ENCODE peak calls at places on chromosomes 2 and 18, in five cellular contexts. Y is iPS-NIHi11; J is stimulated activated CD8-positive, alpha-beta memory T cell treated with anti-CD3 and anti-CD28 coated beads, Interleukin-15, amount 100 ng/mL, for 24 hours; T is AG20443; K is Caki2. L is an unnamed sample.

GRCh38 chr2:23312996-23313606 is 71.9 kb upstream of the KLHL29 start:
- DNase-seq in Y (peak), J (no peak), T (no peak), K (no peak), L (no peak)

GRCh38 chr2:176088048-176088936 is 4.2 kb upstream of the HOXD13 start:
- DNase-seq in Y (peak), J (no peak), T (peak), K (peak), L (peak)

GRCh38 chr18:13235981-13236380 is 17.4 kb downstream of the LDLRAD4 start:
- DNase-seq in Y (no peak), J (no peak), T (peak), K (no peak), L (no peak)

GRCh38 chr18:506264-506663 is 5.8 kb upstream of the COLEC12 start:
- DNase-seq in Y (no peak), J (no peak), T (no peak), K (no peak), L (no peak)

GRCh38 chr18:79924814-79925655 is 26.4 kb downstream of the SLC66A2 start:
- DNase-seq in Y (no peak), J (no peak), T (no peak), K (no peak), L (no peak)

GRCh38 chr2:224220581-224221255 is 181.2 kb downstream of the FAM124B start:
- DNase-seq in Y (no peak), J (no peak), T (no peak), K (peak), L (no peak)

GRCh38 chr2:25335204-25335603 is 6.5 kb downstream of the DNMT3A start:
- DNase-seq in Y (no peak), J (no peak), T (no peak), K (no peak), L (no peak)

GRCh38 chr2:38653715-38654494 is 12.0 kb upstream of the GALM start:
- DNase-seq in Y (no peak), J (no peak), T (no peak), K (no peak), L (no peak)

GRCh38 chr2:234555616-234556249 is 58.9 kb upstream of the ARL4C start:
- DNase-seq in Y (no peak), J (no peak), T (peak), K (no peak), L (no peak)

GRCh38 chr2:240964854-240965295 is 33.5 kb upstream of the SNED1 start:
- DNase-seq in Y (no peak), J (no peak), T (no peak), K (no peak), L (no peak)

GRCh38 chr2:120847700-120848321 is 112.1 kb downstream of the GLI2 start:
- DNase-seq in Y (no peak), J (no peak), T (no peak), K (no peak), L (no peak)

GRCh38 chr2:227805578-227805977 is 8.1 kb upstream of the CCL20 start:
- DNase-seq in Y (no peak), J (no peak), T (no peak), K (no peak), L (no peak)

GRCh38 chr2:157722580-157723234 is 94.0 kb upstream of the ACVR1C start:
- DNase-seq in Y (no peak), J (no peak), T (no peak), K (peak), L (no peak)

GRCh38 chr2:44850016-44850415 is 91.5 kb upstream of the SIX3 start:
- DNase-seq in Y (no peak), J (no peak), T (no peak), K (no peak), L (no peak)

GRCh38 chr2:219252570-219252899 is 508 bp upstream of the TUBA4B start:
- DNase-seq in Y (no peak), J (no peak), T (no peak), K (no peak), L (no peak)

GRCh38 chr18:54947115-54947514 is 12.1 kb downstream of the CCDC68 start:
- DNase-seq in Y (no peak), J (no peak), T (no peak), K (no peak), L (no peak)

GRCh38 chr2:119494163-119494790 is 30.0 kb downstream of the SCTR start:
- DNase-seq in Y (no peak), J (no peak), T (no peak), K (no peak), L (no peak)

GRCh38 chr18:60563082-60563481 is 190.5 kb upstream of the MC4R start:
- DNase-seq in Y (no peak), J (no peak), T (no peak), K (no peak), L (no peak)

GRCh38 chr2:135245055-135245454 is 193.0 kb downstream of the RAB3GAP1 start:
- DNase-seq in Y (peak), J (no peak), T (no peak), K (peak), L (no peak)

GRCh38 chr2:207258191-207258991 is 92.6 kb upstream of the KLF7 start:
- DNase-seq in Y (no peak), J (no peak), T (peak), K (peak), L (no peak)

GRCh38 chr2:85601771-85602475 is 575 bp downstream of the TMEM150A start:
- DNase-seq in Y (peak), J (no peak), T (peak), K (no peak), L (no peak)

GRCh38 chr2:71544919-71545571 is 91.7 kb downstream of the DYSF start:
- DNase-seq in Y (no peak), J (no peak), T (no peak), K (no peak), L (no peak)

GRCh38 chr2:113105047-113105446 is 22.4 kb upstream of the IL1RN start:
- DNase-seq in Y (no peak), J (no peak), T (peak), K (peak), L (no peak)

GRCh38 chr2:173956454-173956853 is 8.7 kb downstream of the SP3 start:
- DNase-seq in Y (no peak), J (no peak), T (no peak), K (no peak), L (no peak)

GRCh38 chr2:65396348-65397026 is 35.9 kb downstream of the SPRED2 start:
- DNase-seq in Y (no peak), J (no peak), T (peak), K (no peak), L (no peak)

GRCh38 chr2:203909946-203910476 is 26.6 kb upstream of the ICOS start:
- DNase-seq in Y (no peak), J (no peak), T (peak), K (no peak), L (no peak)

GRCh38 chr2:189654641-189655040 is 6.6 kb upstream of the ASNSD1 start:
- DNase-seq in Y (no peak), J (no peak), T (no peak), K (no peak), L (no peak)

GRCh38 chr2:84897773-84898172 is 7.7 kb upstream of the TMSB10 start:
- DNase-seq in Y (no peak), J (no peak), T (no peak), K (no peak), L (no peak)

GRCh38 chr18:76209597-76209996 is 285.4 kb downstream of the ZNF516 start:
- DNase-seq in Y (no peak), J (no peak), T (peak), K (no peak), L (no peak)

GRCh38 chr18:48023334-48024008 is 93.0 kb upstream of the SMAD2 start:
- DNase-seq in Y (peak), J (no peak), T (peak), K (peak), L (peak)

GRCh38 chr2:111219734-111220505 is 99.2 kb downstream of the BCL2L11 start:
- DNase-seq in Y (no peak), J (no peak), T (no peak), K (no peak), L (no peak)

GRCh38 chr2:239116456-239117246 is 268.8 kb downstream of the TWIST2 start:
- DNase-seq in Y (no peak), J (no peak), T (no peak), K (no peak), L (no peak)

GRCh38 chr2:201859886-201860285 is 53.5 kb downstream of the CDK15 start:
- DNase-seq in Y (no peak), J (no peak), T (no peak), K (no peak), L (no peak)

GRCh38 chr2:74525717-74526648 is at the start of gene DQX1:
- DNase-seq in Y (peak), J (no peak), T (no peak), K (peak), L (no peak)

GRCh38 chr2:119468154-119468955 is 36.7 kb downstream of the TMEM37 start:
- DNase-seq in Y (no peak), J (no peak), T (no peak), K (peak), L (no peak)

GRCh38 chr2:222960126-222960525 is 91.9 kb upstream of the KCNE4 start:
- DNase-seq in Y (no peak), J (no peak), T (peak), K (no peak), L (no peak)

GRCh38 chr2:11393711-11394236 is 49.3 kb upstream of the ROCK2 start:
- DNase-seq in Y (no peak), J (no peak), T (no peak), K (no peak), L (no peak)

GRCh38 chr2:237161239-237161638 is 75.5 kb downstream of the COPS8 start:
- DNase-seq in Y (no peak), J (no peak), T (no peak), K (no peak), L (no peak)

GRCh38 chr2:127563458-127564428 is 28.3 kb downstream of the MYO7B start:
- DNase-seq in Y (no peak), J (no peak), T (no peak), K (no peak), L (no peak)

L was measured in mesothelial cell of epicardium.